ENCODE peak calls at places on chromosomes 1 and 21, in eight cellular contexts. One of them, this sample, is unnamed.

GRCh38 chr1:101112051-101112770 is 86.6 kb upstream of the DPH5 start:
- DNase-seq in A549: no peak
- DNase-seq in left ventricle myocardium inferior: peak
- DNase-seq in transverse colon: peak
- DNase-seq in cardiac muscle cell: no peak
- DNase-seq in fibroblast of mammary gland: no peak
- DNase-seq in adrenal gland: no peak
- DNase-seq in psoas muscle: peak
- DNase-seq in this sample: no peak

GRCh38 chr1:246800356-246800755 is 76.1 kb downstream of the SCCPDH start:
- DNase-seq in A549: no peak
- DNase-seq in left ventricle myocardium inferior: no peak
- DNase-seq in transverse colon: no peak
- DNase-seq in cardiac muscle cell: no peak
- DNase-seq in fibroblast of mammary gland: no peak
- DNase-seq in adrenal gland: no peak
- DNase-seq in psoas muscle: no peak
- DNase-seq in this sample: no peak

GRCh38 chr1:25435315-25436103 is 4.8 kb downstream of the MACO1 start:
- DNase-seq in A549: no peak
- DNase-seq in left ventricle myocardium inferior: no peak
- DNase-seq in transverse colon: no peak
- DNase-seq in cardiac muscle cell: no peak
- DNase-seq in fibroblast of mammary gland: peak
- DNase-seq in adrenal gland: no peak
- DNase-seq in psoas muscle: no peak
- DNase-seq in this sample: peak

GRCh38 chr1:160454371-160455152 is 54.2 kb downstream of the VANGL2 start:
- DNase-seq in A549: no peak
- DNase-seq in left ventricle myocardium inferior: no peak
- DNase-seq in transverse colon: no peak
- DNase-seq in cardiac muscle cell: no peak
- DNase-seq in fibroblast of mammary gland: no peak
- DNase-seq in adrenal gland: no peak
- DNase-seq in psoas muscle: no peak
- DNase-seq in this sample: no peak

GRCh38 chr1:40003156-40004093 is 37.1 kb upstream of the CAP1 start:
- DNase-seq in A549: no peak
- DNase-seq in left ventricle myocardium inferior: no peak
- DNase-seq in transverse colon: no peak
- DNase-seq in cardiac muscle cell: no peak
- DNase-seq in fibroblast of mammary gland: no peak
- DNase-seq in adrenal gland: no peak
- DNase-seq in psoas muscle: no peak
- DNase-seq in this sample: no peak

GRCh38 chr1:197029749-197030148 is 37.3 kb downstream of the F13B start:
- DNase-seq in A549: no peak
- DNase-seq in left ventricle myocardium inferior: no peak
- DNase-seq in transverse colon: no peak
- DNase-seq in cardiac muscle cell: no peak
- DNase-seq in fibroblast of mammary gland: peak
- DNase-seq in adrenal gland: no peak
- DNase-seq in psoas muscle: no peak
- DNase-seq in this sample: no peak

GRCh38 chr1:44616991-44617702 is 57.1 kb downstream of the TMEM53 start:
- DNase-seq in A549: no peak
- DNase-seq in left ventricle myocardium inferior: no peak
- DNase-seq in transverse colon: peak
- DNase-seq in cardiac muscle cell: peak
- DNase-seq in fibroblast of mammary gland: peak
- DNase-seq in adrenal gland: peak
- DNase-seq in psoas muscle: no peak
- DNase-seq in this sample: peak

GRCh38 chr21:37358392-37358791 is 8.2 kb upstream of the DYRK1A start:
- DNase-seq in A549: no peak
- DNase-seq in left ventricle myocardium inferior: no peak
- DNase-seq in transverse colon: no peak
- DNase-seq in cardiac muscle cell: no peak
- DNase-seq in fibroblast of mammary gland: peak
- DNase-seq in adrenal gland: no peak
- DNase-seq in psoas muscle: no peak
- DNase-seq in this sample: no peak

GRCh38 chr1:21200767-21201166 is 24.1 kb upstream of the EIF4G3 start:
- DNase-seq in A549: no peak
- DNase-seq in left ventricle myocardium inferior: no peak
- DNase-seq in transverse colon: no peak
- DNase-seq in cardiac muscle cell: no peak
- DNase-seq in fibroblast of mammary gland: peak
- DNase-seq in adrenal gland: no peak
- DNase-seq in psoas muscle: no peak
- DNase-seq in this sample: peak

GRCh38 chr1:55214903-55215193 is 316 bp downstream of the USP24 start:
- DNase-seq in A549: peak
- DNase-seq in left ventricle myocardium inferior: peak
- DNase-seq in transverse colon: peak
- DNase-seq in cardiac muscle cell: peak
- DNase-seq in fibroblast of mammary gland: peak
- DNase-seq in adrenal gland: peak
- DNase-seq in psoas muscle: peak
- DNase-seq in this sample: peak

GRCh38 chr21:45423201-45423955 is 18.4 kb downstream of the COL18A1 start:
- DNase-seq in A549: no peak
- DNase-seq in left ventricle myocardium inferior: peak
- DNase-seq in transverse colon: no peak
- DNase-seq in cardiac muscle cell: no peak
- DNase-seq in fibroblast of mammary gland: no peak
- DNase-seq in adrenal gland: no peak
- DNase-seq in psoas muscle: peak
- DNase-seq in this sample: no peak

GRCh38 chr1:154793674-154794073 is 76.4 kb downstream of the KCNN3 start:
- DNase-seq in A549: no peak
- DNase-seq in left ventricle myocardium inferior: no peak
- DNase-seq in transverse colon: no peak
- DNase-seq in cardiac muscle cell: no peak
- DNase-seq in fibroblast of mammary gland: no peak
- DNase-seq in adrenal gland: no peak
- DNase-seq in psoas muscle: peak
- DNase-seq in this sample: no peak

GRCh38 chr1:160844447-160845232 is 18.0 kb downstream of the CD244 start:
- DNase-seq in A549: no peak
- DNase-seq in left ventricle myocardium inferior: no peak
- DNase-seq in transverse colon: no peak
- DNase-seq in cardiac muscle cell: no peak
- DNase-seq in fibroblast of mammary gland: no peak
- DNase-seq in adrenal gland: no peak
- DNase-seq in psoas muscle: no peak
- DNase-seq in this sample: no peak

GRCh38 chr1:11594625-11595024 is 59.6 kb downstream of the FBXO2 start:
- DNase-seq in A549: no peak
- DNase-seq in left ventricle myocardium inferior: no peak
- DNase-seq in transverse colon: no peak
- DNase-seq in cardiac muscle cell: no peak
- DNase-seq in fibroblast of mammary gland: no peak
- DNase-seq in adrenal gland: no peak
- DNase-seq in psoas muscle: no peak
- DNase-seq in this sample: no peak

GRCh38 chr1:11595287-11595686 is 58.9 kb downstream of the FBXO2 start:
- DNase-seq in A549: no peak
- DNase-seq in left ventricle myocardium inferior: no peak
- DNase-seq in transverse colon: no peak
- DNase-seq in cardiac muscle cell: no peak
- DNase-seq in fibroblast of mammary gland: no peak
- DNase-seq in adrenal gland: no peak
- DNase-seq in psoas muscle: no peak
- DNase-seq in this sample: no peak

GRCh38 chr1:11596295-11596694 is 57.9 kb downstream of the FBXO2 start:
- DNase-seq in A549: no peak
- DNase-seq in left ventricle myocardium inferior: no peak
- DNase-seq in transverse colon: no peak
- DNase-seq in cardiac muscle cell: no peak
- DNase-seq in fibroblast of mammary gland: no peak
- DNase-seq in adrenal gland: no peak
- DNase-seq in psoas muscle: no peak
- DNase-seq in this sample: no peak

GRCh38 chr1:11592752-11593151 is 61.5 kb downstream of the FBXO2 start:
- DNase-seq in A549: no peak
- DNase-seq in left ventricle myocardium inferior: no peak
- DNase-seq in transverse colon: no peak
- DNase-seq in cardiac muscle cell: no peak
- DNase-seq in fibroblast of mammary gland: no peak
- DNase-seq in adrenal gland: no peak
- DNase-seq in psoas muscle: no peak
- DNase-seq in this sample: no peak

GRCh38 chr1:11594222-11594621 is 60.0 kb downstream of the FBXO2 start:
- DNase-seq in A549: peak
- DNase-seq in left ventricle myocardium inferior: no peak
- DNase-seq in transverse colon: no peak
- DNase-seq in cardiac muscle cell: peak
- DNase-seq in fibroblast of mammary gland: peak
- DNase-seq in adrenal gland: no peak
- DNase-seq in psoas muscle: no peak
- DNase-seq in this sample: peak
- TF ChIP-seq CTCF in A549: no peak
- TF ChIP-seq CTCF in left ventricle myocardium inferior: no peak
- TF ChIP-seq CTCF in transverse colon: no peak
- TF ChIP-seq CTCF in cardiac muscle cell: peak
- TF ChIP-seq CTCF in fibroblast of mammary gland: no peak
- TF ChIP-seq CTCF in adrenal gland: no peak
- TF ChIP-seq CTCF in psoas muscle: no peak
- TF ChIP-seq CTCF in this sample: peak

GRCh38 chr1:5511381-5512097 is 480.7 kb downstream of the NPHP4 start:
- DNase-seq in A549: no peak
- DNase-seq in left ventricle myocardium inferior: no peak
- DNase-seq in transverse colon: no peak
- DNase-seq in cardiac muscle cell: no peak
- DNase-seq in fibroblast of mammary gland: no peak
- DNase-seq in adrenal gland: no peak
- DNase-seq in psoas muscle: no peak
- DNase-seq in this sample: no peak

GRCh38 chr1:5514519-5515183 is 477.6 kb downstream of the NPHP4 start:
- DNase-seq in A549: peak
- DNase-seq in left ventricle myocardium inferior: peak
- DNase-seq in transverse colon: peak
- DNase-seq in cardiac muscle cell: peak
- DNase-seq in fibroblast of mammary gland: peak
- DNase-seq in adrenal gland: peak
- DNase-seq in psoas muscle: peak
- DNase-seq in this sample: peak

GRCh38 chr1:5513891-5514515 is 478.2 kb downstream of the NPHP4 start:
- DNase-seq in A549: no peak
- DNase-seq in left ventricle myocardium inferior: no peak
- DNase-seq in transverse colon: peak
- DNase-seq in cardiac muscle cell: no peak
- DNase-seq in fibroblast of mammary gland: no peak
- DNase-seq in adrenal gland: no peak
- DNase-seq in psoas muscle: no peak
- DNase-seq in this sample: no peak

GRCh38 chr1:5515501-5515900 is 476.7 kb downstream of the NPHP4 start:
- DNase-seq in A549: no peak
- DNase-seq in left ventricle myocardium inferior: no peak
- DNase-seq in transverse colon: no peak
- DNase-seq in cardiac muscle cell: no peak
- DNase-seq in fibroblast of mammary gland: no peak
- DNase-seq in adrenal gland: no peak
- DNase-seq in psoas muscle: no peak
- DNase-seq in this sample: no peak

GRCh38 chr1:5513179-5513578 is 479.0 kb downstream of the NPHP4 start:
- DNase-seq in A549: no peak
- DNase-seq in left ventricle myocardium inferior: no peak
- DNase-seq in transverse colon: no peak
- DNase-seq in cardiac muscle cell: no peak
- DNase-seq in fibroblast of mammary gland: no peak
- DNase-seq in adrenal gland: no peak
- DNase-seq in psoas muscle: no peak
- DNase-seq in this sample: no peak
- H3K4me3 ChIP-seq in A549: no peak
- H3K4me3 ChIP-seq in left ventricle myocardium inferior: no peak
- H3K4me3 ChIP-seq in transverse colon: no peak
- H3K4me3 ChIP-seq in cardiac muscle cell: no peak
- H3K4me3 ChIP-seq in fibroblast of mammary gland: no peak
- H3K4me3 ChIP-seq in adrenal gland: no peak
- H3K4me3 ChIP-seq in psoas muscle: no peak
- H3K4me3 ChIP-seq in this sample: no peak

DNA sequence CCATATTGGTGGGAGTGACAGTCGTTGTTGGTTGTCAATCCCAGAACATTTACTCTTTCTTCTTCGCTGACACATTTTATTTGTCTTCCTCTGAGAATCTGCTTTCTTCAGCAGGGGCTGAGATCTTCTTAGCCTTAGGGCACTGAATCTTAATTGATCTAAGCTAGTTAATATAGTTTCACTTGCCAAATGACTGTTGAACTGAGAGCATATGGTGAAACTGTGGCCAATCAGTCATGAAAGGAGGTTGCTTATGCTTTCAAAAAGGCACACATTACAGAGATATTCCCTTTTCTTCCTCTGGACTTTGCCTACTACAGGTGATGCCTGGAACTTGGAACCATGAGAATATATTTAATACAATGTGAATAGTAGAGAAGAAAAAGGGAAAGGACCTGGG is 60.0 kb upstream of the KIAA0040 start:
- DNase-seq in A549: no peak
- DNase-seq in left ventricle myocardium inferior: no peak
- DNase-seq in transverse colon: no peak
- DNase-seq in cardiac muscle cell: no peak
- DNase-seq in fibroblast of mammary gland: no peak
- DNase-seq in adrenal gland: no peak
- DNase-seq in psoas muscle: no peak
- DNase-seq in this sample: no peak
- TF ChIP-seq CTCF in A549: no peak
- TF ChIP-seq CTCF in left ventricle myocardium inferior: no peak
- TF ChIP-seq CTCF in transverse colon: no peak
- TF ChIP-seq CTCF in cardiac muscle cell: no peak
- TF ChIP-seq CTCF in fibroblast of mammary gland: no peak
- TF ChIP-seq CTCF in adrenal gland: no peak
- TF ChIP-seq CTCF in psoas muscle: no peak
- TF ChIP-seq CTCF in this sample: no peak

GRCh38 chr1:200410566-200410878 is 686 bp upstream of the ZNF281 start:
- DNase-seq in A549: no peak
- DNase-seq in left ventricle myocardium inferior: no peak
- DNase-seq in transverse colon: peak
- DNase-seq in cardiac muscle cell: peak
- DNase-seq in fibroblast of mammary gland: peak
- DNase-seq in adrenal gland: no peak
- DNase-seq in psoas muscle: no peak
- DNase-seq in this sample: no peak
- H3K4me3 ChIP-seq in A549: peak
- H3K4me3 ChIP-seq in left ventricle myocardium inferior: peak
- H3K4me3 ChIP-seq in transverse colon: peak
- H3K4me3 ChIP-seq in cardiac muscle cell: peak
- H3K4me3 ChIP-seq in fibroblast of mammary gland: peak
- H3K4me3 ChIP-seq in adrenal gland: peak
- H3K4me3 ChIP-seq in psoas muscle: peak
- H3K4me3 ChIP-seq in this sample: no peak

GRCh38 chr1:34460193-34460592 is 283.5 kb downstream of the C1orf94 start:
- DNase-seq in A549: peak
- DNase-seq in left ventricle myocardium inferior: no peak
- DNase-seq in transverse colon: peak
- DNase-seq in cardiac muscle cell: peak
- DNase-seq in fibroblast of mammary gland: peak
- DNase-seq in adrenal gland: peak
- DNase-seq in psoas muscle: no peak
- DNase-seq in this sample: peak
- TF ChIP-seq CTCF in A549: peak
- TF ChIP-seq CTCF in left ventricle myocardium inferior: peak
- TF ChIP-seq CTCF in transverse colon: peak
- TF ChIP-seq CTCF in cardiac muscle cell: peak
- TF ChIP-seq CTCF in fibroblast of mammary gland: no peak
- TF ChIP-seq CTCF in adrenal gland: peak
- TF ChIP-seq CTCF in psoas muscle: peak
- TF ChIP-seq CTCF in this sample: peak